ENCODE peak calls at places on chromosomes 13 and 19, in seven cellular contexts. M is AG10803, U is body of pancreas, K is lower leg skin, H is mesothelial cell of epicardium, A is IMR-90, X is lung. W is an unnamed sample.

GRCh38 chr19:28633223-28634030 is 579.5 kb downstream of the UQCRFS1 start:
- DNase-seq in M (peak; percentile 50), U (no peak), K (no peak), H (peak; percentile 58), A (peak; percentile 1), X (peak; percentile 54), W (no peak)

GRCh38 chr19:50878851-50879250 is 5.6 kb downstream of the KLK2 start:
- DNase-seq in M (no peak), U (no peak), K (no peak), H (no peak), A (no peak), X (no peak), W (no peak)

GRCh38 chr13:112060899-112061366 is 6.0 kb upstream of the SOX1 start:
- DNase-seq in M (no peak), U (no peak), K (no peak), H (no peak), A (no peak), X (no peak), W (no peak)

GRCh38 chr13:39822437-39822836 is 167.0 kb downstream of the COG6 start:
- DNase-seq in M (no peak), U (no peak), K (no peak), H (no peak), A (no peak), X (no peak), W (no peak)

GRCh38 chr13:19960673-19961015 is 2.1 kb downstream of the ZMYM2 start:
- DNase-seq in M (no peak), U (no peak), K (no peak), H (no peak), A (no peak), X (no peak), W (no peak)

GRCh38 chr13:95629071-95629470 is 15.4 kb downstream of the DZIP1 start:
- DNase-seq in M (no peak), U (no peak), K (no peak), H (no peak), A (no peak), X (no peak), W (no peak)

GRCh38 chr13:98918771-98919170 is 59.1 kb downstream of the DOCK9 start:
- DNase-seq in M (no peak), U (no peak), K (no peak), H (no peak), A (no peak), X (no peak), W (no peak)

GRCh38 chr13:112606125-112607001 is 18.4 kb upstream of the TUBGCP3 start:
- DNase-seq in M (peak; percentile 83), U (peak; percentile 93), K (peak; percentile 86), H (peak; percentile 96), A (peak; percentile 78), X (peak; percentile 95), W (peak; percentile 97)

GRCh38 chr13:49933511-49933910 is 2.6 kb downstream of the SPRYD7 start:
- DNase-seq in M (no peak), U (no peak), K (no peak), H (no peak), A (no peak), X (no peak), W (no peak)

GRCh38 chr13:27728271-27728670 is 64.0 kb upstream of the GSX1 start:
- DNase-seq in M (no peak), U (no peak), K (no peak), H (no peak), A (no peak), X (no peak), W (no peak)

GRCh38 chr13:86569119-86569518 is 769.9 kb upstream of the SLITRK6 start:
- DNase-seq in M (no peak), U (no peak), K (no peak), H (no peak), A (peak; percentile 71), X (no peak), W (no peak)

GRCh38 chr13:98301721-98302120 is 124.7 kb upstream of the RNF113B start:
- DNase-seq in M (peak; percentile 56), U (no peak), K (no peak), H (no peak), A (peak; percentile 89), X (no peak), W (no peak)

GRCh38 chr19:55594996-55595530 is 4.3 kb downstream of the FIZ1 start:
- DNase-seq in M (no peak), U (no peak), K (no peak), H (no peak), A (no peak), X (no peak), W (no peak)

GRCh38 chr13:99601535-99601934 is 100.3 kb downstream of the TM9SF2 start:
- DNase-seq in M (no peak), U (no peak), K (no peak), H (no peak), A (no peak), X (no peak), W (no peak)

GRCh38 chr13:46909037-46909436 is 12.2 kb upstream of the HTR2A start:
- DNase-seq in M (peak; percentile 88), U (no peak), K (no peak), H (no peak), A (no peak), X (no peak), W (no peak)

GRCh38 chr13:74770361-74770760 is 636.2 kb upstream of the KLF12 start:
- DNase-seq in M (peak; percentile 97), U (no peak), K (no peak), H (no peak), A (peak; percentile 94), X (no peak), W (no peak)

GRCh38 chr19:40799558-40800338 is 757 bp downstream of the EGLN2 start:
- DNase-seq in M (no peak), U (peak; percentile 43), K (no peak), H (no peak), A (no peak), X (peak; percentile 63), W (no peak)

GRCh38 chr13:48397744-48398143 is 15.2 kb downstream of the LPAR6 start:
- DNase-seq in M (no peak), U (no peak), K (no peak), H (no peak), A (no peak), X (no peak), W (no peak)

GRCh38 chr13:18936104-18936503 is 245.5 kb downstream of the TUBA3C start:
- DNase-seq in M (no peak), U (no peak), K (no peak), H (no peak), A (no peak), X (no peak), W (no peak)

GRCh38 chr19:52689804-52690394 is 44.9 kb downstream of the ZNF611 start:
- DNase-seq in M (peak; percentile 9), U (peak; percentile 31), K (peak; percentile 40), H (peak; percentile 59), A (no peak), X (peak; percentile 51), W (peak; percentile 85)

GRCh38 chr13:80571346-80572307 is 230.7 kb upstream of the SPRY2 start:
- DNase-seq in M (no peak), U (no peak), K (no peak), H (no peak), A (no peak), X (no peak), W (no peak)

GRCh38 chr19:46571495-46571894 is 29.6 kb upstream of the CALM3 start:
- DNase-seq in M (no peak), U (no peak), K (no peak), H (no peak), A (no peak), X (no peak), W (peak; percentile 71)
- TF ChIP-seq CTCF in M (peak; percentile 35), U (no peak), K (no peak), H (no peak), A (peak; percentile 6), X (no peak), W (no peak)

DNA sequence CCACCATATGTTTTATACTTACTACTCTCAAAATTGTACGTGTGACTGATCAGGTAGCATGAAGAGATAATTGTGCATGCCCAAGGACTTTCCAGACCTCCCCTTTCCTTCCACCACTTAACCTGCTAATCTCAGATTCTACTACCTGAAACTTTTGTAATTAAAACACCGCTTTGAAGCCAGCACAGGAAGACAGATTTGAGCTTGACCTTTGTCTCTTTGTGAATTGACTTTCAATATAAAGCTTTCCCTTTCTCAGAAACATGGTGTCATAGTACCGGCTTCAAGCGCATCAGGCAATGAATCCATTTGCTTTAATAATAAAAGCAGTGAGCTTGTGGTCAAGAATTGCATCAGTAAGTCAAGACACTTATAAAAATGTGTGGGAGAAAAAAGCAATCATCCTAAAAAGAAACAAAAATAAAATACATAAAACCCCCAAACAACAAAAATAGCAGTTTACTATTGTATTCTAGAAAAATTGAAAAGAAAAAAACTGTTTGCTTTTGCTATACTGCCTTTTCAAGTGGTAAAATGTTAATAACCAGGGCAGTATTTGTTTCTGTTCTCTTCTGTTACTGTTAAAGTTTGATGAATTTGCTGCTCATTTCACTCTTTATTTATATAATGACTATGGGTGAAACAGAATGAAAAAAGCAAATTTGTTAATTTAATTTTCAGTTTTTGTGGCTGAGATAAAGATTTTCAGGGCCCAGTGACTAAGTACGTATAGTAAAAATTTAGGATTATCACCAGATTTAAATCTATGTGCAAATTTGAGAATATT is 2075.3 kb downstream of the PCDH9 start:
- DNase-seq in M (no peak), U (no peak), K (no peak), H (no peak), A (no peak), X (no peak), W (no peak)
- TF ChIP-seq CTCF in M (no peak), U (no peak), K (no peak), H (no peak), A (no peak), X (no peak), W (no peak)

GRCh38 chr19:45913874-45914830 is at the start of gene NANOS2:
- DNase-seq in M (no peak), U (no peak), K (no peak), H (no peak), A (no peak), X (no peak), W (no peak)
- TF ChIP-seq CTCF in M (no peak), U (no peak), K (no peak), H (no peak), A (no peak), X (no peak), W (no peak)

GRCh38 chr13:51255556-51255955 is 33.4 kb downstream of the FAM124A start:
- DNase-seq in M (no peak), U (no peak), K (no peak), H (no peak), A (no peak), X (no peak), W (no peak)

GRCh38 chr13:51259359-51259645 is 37.1 kb downstream of the FAM124A start:
- DNase-seq in M (no peak), U (no peak), K (no peak), H (no peak), A (no peak), X (no peak), W (no peak)

GRCh38 chr13:51260154-51260553 is 38.0 kb downstream of the FAM124A start:
- DNase-seq in M (no peak), U (no peak), K (no peak), H (no peak), A (no peak), X (no peak), W (no peak)

GRCh38 chr13:51258612-51259358 is 36.6 kb downstream of the FAM124A start:
- DNase-seq in M (no peak), U (no peak), K (no peak), H (no peak), A (no peak), X (no peak), W (no peak)

DNA sequence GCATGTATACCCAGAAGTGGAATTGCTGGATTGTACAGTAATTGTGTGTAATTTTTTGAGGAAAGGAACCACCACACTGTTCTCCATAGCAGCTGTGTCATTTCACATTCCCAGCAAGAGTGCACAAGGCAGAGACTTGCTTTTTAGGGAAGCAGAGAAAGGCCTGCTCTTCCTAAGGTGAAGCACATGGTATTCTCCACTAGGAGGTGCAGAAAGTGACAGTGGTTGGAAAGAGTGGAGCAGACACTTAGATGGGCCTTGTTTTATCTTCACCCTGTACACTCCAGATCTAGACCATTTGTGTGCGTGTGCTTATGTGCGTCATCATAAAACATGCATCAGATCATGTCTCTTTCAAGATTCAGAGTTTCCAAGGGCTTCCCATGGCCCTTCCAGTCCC is 35.0 kb downstream of the FAM124A start:
- DNase-seq in M (no peak), U (no peak), K (no peak), H (no peak), A (no peak), X (no peak), W (no peak)
- TF ChIP-seq CTCF in M (no peak), U (no peak), K (no peak), H (no peak), A (no peak), X (no peak), W (no peak)